ENCODE peak calls at places on chromosomes 16 and 17, in eight cellular contexts. I, C, H, U, V, M, E and T are unnamed samples.

GRCh38 chr16:1045363-1046270 is 26.9 kb upstream of the SSTR5 start:
- DNase-seq in E (no peak), H (no peak), V (no peak), I (no peak), U (no peak), M (no peak), C (no peak), T (no peak)

GRCh38 chr16:67030221-67030962 is 1.4 kb downstream of the CBFB start:
- DNase-seq in M (no peak), I (no peak), C (no peak), H (no peak), V (no peak), U (no peak), E (no peak), T (no peak)

GRCh38 chr16:73289232-73289631 is 241.3 kb upstream of the ZFHX3 start:
- DNase-seq in E (no peak), I (no peak), M (no peak), H (no peak), C (no peak), U (no peak), V (no peak), T (no peak)

GRCh38 chr17:72985882-72986720 is 106.4 kb downstream of the SLC39A11 start:
- DNase-seq in M (peak; percentile 75), E (peak; percentile 6), H (peak; percentile 80), I (peak; percentile 79), C (peak; percentile 9), V (peak; percentile 63), U (peak; percentile 52), T (peak; percentile 36)

GRCh38 chr17:19714542-19715411 is 1.6 kb downstream of the SLC47A2 start:
- DNase-seq in V (no peak), E (no peak), H (peak; percentile 37), C (no peak), I (no peak), U (no peak), M (peak; percentile 18), T (no peak)

GRCh38 chr16:2019500-2019899 is at the start of gene NPW:
- DNase-seq in V (no peak), C (no peak), H (peak; percentile 61), U (peak; percentile 41), M (peak; percentile 30), I (no peak), E (no peak), T (no peak)

GRCh38 chr17:57106107-57106835 is 21.2 kb downstream of the AKAP1 start:
- DNase-seq in I (peak; percentile 16), H (peak; percentile 12), E (no peak), V (no peak), M (no peak), U (no peak), C (no peak), T (peak; percentile 65)

GRCh38 chr16:85202631-85203461 is 90.6 kb upstream of the CIBAR2 start:
- DNase-seq in V (no peak), I (peak; percentile 36), M (no peak), C (no peak), E (no peak), U (no peak), H (peak; percentile 2), T (peak; percentile 88)

GRCh38 chr16:26569793-26570192 is 496.9 kb upstream of the C16orf82 start:
- DNase-seq in C (no peak), E (no peak), H (peak; percentile 9), V (no peak), U (peak; percentile 10), M (no peak), I (peak; percentile 74), T (no peak)

GRCh38 chr16:75806487-75806886 is 80.2 kb upstream of the CPHXL start:
- DNase-seq in U (no peak), M (no peak), V (no peak), I (no peak), C (no peak), H (no peak), E (no peak), T (no peak)

GRCh38 chr17:75779987-75780889 is 4.4 kb upstream of the UNK start:
- DNase-seq in E (no peak), H (no peak), C (no peak), M (no peak), U (no peak), I (no peak), V (no peak), T (no peak)

GRCh38 chr16:85947511-85948509 is 48.8 kb downstream of the IRF8 start:
- DNase-seq in V (no peak), E (no peak), U (peak; percentile 58), M (no peak), H (no peak), I (no peak), C (no peak), T (no peak)

GRCh38 chr16:89185062-89185751 is 13.7 kb downstream of the CDH15 start:
- DNase-seq in C (no peak), E (no peak), U (no peak), I (no peak), V (no peak), H (peak; percentile 27), M (peak; percentile 15), T (peak; percentile 8)

GRCh38 chr16:68379472-68380347 is 68.6 kb downstream of the SMPD3 start:
- DNase-seq in U (no peak), E (no peak), V (no peak), H (no peak), C (no peak), M (no peak), I (no peak), T (no peak)

GRCh38 chr16:90081606-90081970 is 4.5 kb upstream of the PRDM7 start:
- DNase-seq in C (no peak), V (no peak), E (no peak), I (peak; percentile 24), M (no peak), H (no peak), U (no peak), T (no peak)

GRCh38 chr17:10737168-10737622 is 7.4 kb upstream of the TMEM220 start:
- DNase-seq in I (peak; percentile 43), E (no peak), C (no peak), V (peak; percentile 13), M (peak; percentile 28), H (peak; percentile 41), U (no peak), T (peak; percentile 34)

GRCh38 chr17:8799001-8799850 is at the start of gene MFSD6L:
- DNase-seq in E (no peak), I (no peak), C (no peak), M (peak; percentile 40), V (no peak), H (peak; percentile 17), U (no peak), T (no peak)